ENCODE peak calls at places on chromosomes 13 and 19, in nine cellular contexts. X is OCI-LY7, I is Peyer's patch, O is tibial nerve, R is uterus, V is right atrium auricular region, E is psoas muscle, S is colonic mucosa, K is left ventricle myocardium inferior. Y is an unnamed sample.

GRCh38 chr13:48112896-48113525 is 18.1 kb upstream of the MED4 start:
- DNase-seq in X (no peak), I (no peak), O (no peak), R (no peak), V (no peak), E (no peak), S (no peak), K (no peak), Y (no peak)

GRCh38 chr19:18194554-18195238 is 1.7 kb downstream of the MPV17L2 start:
- DNase-seq in X (peak; percentile 66), I (peak; percentile 58), O (no peak), R (peak; percentile 74), V (no peak), E (peak; percentile 66), S (peak; percentile 41), K (no peak), Y (peak; percentile 23)

GRCh38 chr19:13544423-13544822 is 38.1 kb upstream of the CACNA1A start:
- DNase-seq in X (no peak), I (no peak), O (no peak), R (no peak), V (no peak), E (no peak), S (no peak), K (no peak), Y (no peak)

GRCh38 chr13:112185466-112185865 is 118.5 kb downstream of the SOX1 start:
- DNase-seq in X (no peak), I (no peak), O (no peak), R (no peak), V (no peak), E (no peak), S (no peak), K (no peak), Y (no peak)

GRCh38 chr13:99033814-99034213 is 56.0 kb upstream of the DOCK9 start:
- DNase-seq in X (peak; percentile 37), I (no peak), O (no peak), R (no peak), V (no peak), E (no peak), S (no peak), K (no peak), Y (no peak)

GRCh38 chr13:62512194-62513141 is 1096.8 kb upstream of the PCDH20 start:
- DNase-seq in X (peak; percentile 70), I (no peak), O (no peak), R (no peak), V (no peak), E (no peak), S (peak; percentile 18), K (no peak), Y (no peak)

GRCh38 chr13:42396501-42396900 is 124.5 kb downstream of the AKAP11 start:
- DNase-seq in X (no peak), I (peak; percentile 65), O (no peak), R (no peak), V (no peak), E (no peak), S (no peak), K (no peak), Y (no peak)

GRCh38 chr13:56039992-56040391 is 1100.7 kb upstream of the PRR20A start:
- DNase-seq in X (no peak), I (no peak), O (no peak), R (no peak), V (no peak), E (no peak), S (no peak), K (no peak), Y (no peak)

GRCh38 chr19:10583021-10583776 is 3.9 kb downstream of the AP1M2 start:
- DNase-seq in X (no peak), I (no peak), O (no peak), R (no peak), V (no peak), E (no peak), S (no peak), K (no peak), Y (no peak)

GRCh38 chr19:35943542-35944301 is 7.5 kb downstream of the LRFN3 start:
- DNase-seq in X (no peak), I (no peak), O (no peak), R (no peak), V (no peak), E (peak; percentile 1), S (no peak), K (no peak), Y (no peak)

GRCh38 chr19:55643003-55643732 is at the start of gene ZNF581:
- DNase-seq in X (peak; percentile 88), I (peak; percentile 77), O (peak; percentile 66), R (peak; percentile 76), V (peak; percentile 84), E (peak; percentile 83), S (peak; percentile 80), K (peak; percentile 81), Y (peak; percentile 74)

GRCh38 chr13:50379584-50379983 is 364.3 kb downstream of the KCNRG start:
- DNase-seq in X (no peak), I (no peak), O (no peak), R (no peak), V (no peak), E (no peak), S (no peak), K (no peak), Y (no peak)

GRCh38 chr19:44570984-44571684 is 41.7 kb upstream of the CEACAM20 start:
- DNase-seq in X (peak; percentile 72), I (peak; percentile 28), O (peak; percentile 89), R (no peak), V (peak; percentile 71), E (no peak), S (peak; percentile 86), K (no peak), Y (no peak)

GRCh38 chr13:99301913-99302636 is 5.1 kb downstream of the GPR183 start:
- DNase-seq in X (no peak), I (peak; percentile 68), O (no peak), R (no peak), V (no peak), E (no peak), S (no peak), K (no peak), Y (no peak)

GRCh38 chr13:47611664-47612288 is 389.3 kb downstream of the SUCLA2 start:
- DNase-seq in X (no peak), I (no peak), O (no peak), R (no peak), V (no peak), E (no peak), S (no peak), K (no peak), Y (no peak)

GRCh38 chr13:111912991-111913781 is 153.8 kb upstream of the SOX1 start:
- DNase-seq in X (no peak), I (peak; percentile 8), O (no peak), R (no peak), V (peak; percentile 52), E (no peak), S (peak; percentile 4), K (no peak), Y (no peak)

GRCh38 chr19:6070179-6071102 is 39.9 kb downstream of the RFX2 start:
- DNase-seq in X (peak; percentile 3), I (no peak), O (no peak), R (no peak), V (peak; percentile 44), E (no peak), S (peak; percentile 10), K (no peak), Y (no peak)
- H3K27ac ChIP-seq in X (no peak overlapping the region), I (no peak overlapping the region), O (peak overlapping the region; percentile 80), R (peak overlapping the region; percentile 70), V (peak overlapping the region; percentile 12), E (no peak overlapping the region), S (no peak overlapping the region), K (peak overlapping the region; percentile 22), Y (no peak overlapping the region)

GRCh38 chr13:81872581-81872980 is 1531.7 kb upstream of the SPRY2 start:
- DNase-seq in X (no peak), I (no peak), O (no peak), R (no peak), V (no peak), E (no peak), S (no peak), K (no peak), Y (no peak)
- TF ChIP-seq CTCF in X (peak; percentile 47), I (no peak), O (no peak), R (no peak), V (no peak), E (no peak), S (no peak), K (no peak), Y (no peak)

GRCh38 chr19:39831679-39832078 is 2.3 kb downstream of the DYRK1B start:
- DNase-seq in X (no peak), I (no peak), O (no peak), R (no peak), V (no peak), E (no peak), S (no peak), K (no peak), Y (no peak)

GRCh38 chr19:39830847-39831246 is 3.1 kb downstream of the DYRK1B start:
- DNase-seq in X (no peak), I (no peak), O (no peak), R (no peak), V (no peak), E (no peak), S (no peak), K (no peak), Y (no peak)

GRCh38 chr19:39833464-39834286 is at the start of gene DYRK1B:
- DNase-seq in X (peak; percentile 97), I (peak; percentile 98), O (peak; percentile 97), R (peak; percentile 96), V (peak; percentile 98), E (peak; percentile 99), S (peak; percentile 97), K (peak; percentile 98), Y (peak; percentile 97)

GRCh38 chr19:39833160-39833463 is 850 bp downstream of the DYRK1B start:
- DNase-seq in X (no peak), I (no peak), O (no peak), R (no peak), V (no peak), E (no peak), S (no peak), K (no peak), Y (no peak)

DNA sequence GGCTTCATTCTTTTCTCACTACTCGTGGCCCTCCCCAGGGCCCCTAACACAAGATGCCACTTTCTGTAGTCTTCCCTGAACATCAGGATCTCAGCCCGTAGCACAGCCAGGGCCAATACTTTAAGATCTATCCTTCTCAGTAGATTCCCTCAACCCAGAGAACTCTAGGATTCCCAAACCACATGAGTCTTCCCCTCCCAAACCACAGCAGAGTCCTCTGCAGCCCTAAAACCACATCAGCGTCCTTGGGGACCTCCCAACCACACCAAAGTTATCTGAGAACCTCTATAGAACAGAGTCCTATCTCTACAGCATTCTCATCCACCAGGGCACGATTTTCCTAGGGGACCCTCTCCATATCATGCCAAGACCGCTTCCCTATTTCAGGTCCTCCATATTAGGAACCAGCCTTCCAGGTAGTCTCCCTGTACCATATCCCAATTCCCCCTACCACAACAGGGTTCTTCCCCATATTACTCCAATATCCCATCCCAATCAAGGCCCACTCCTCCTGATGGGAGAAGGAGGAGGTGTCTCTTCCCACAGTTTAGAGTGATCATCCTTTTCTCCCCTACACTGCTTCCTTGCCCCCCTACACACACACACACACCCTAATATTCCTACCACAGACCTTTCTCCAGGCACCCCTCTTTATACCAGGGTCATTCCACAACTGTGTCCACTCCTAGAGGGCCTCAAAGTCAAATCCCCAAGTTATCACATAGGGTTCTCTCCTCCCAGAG is 1.4 kb downstream of the DYRK1B start:
- DNase-seq in X (no peak), I (no peak), O (no peak), R (no peak), V (no peak), E (no peak), S (no peak), K (no peak), Y (no peak)
- H3K27ac ChIP-seq in X (no peak overlapping the region), I (peak overlapping the region; percentile 85), O (peak overlapping the region; percentile 98), R (peak overlapping the region; percentile 89), V (peak overlapping the region; percentile 94), E (peak overlapping the region; percentile 88), S (peak overlapping the region; percentile 82), K (peak overlapping the region; percentile 90), Y (peak overlapping the region; percentile 96)

GRCh38 chr19:52535831-52536800 is 8.6 kb downstream of the ZNF808 start:
- DNase-seq in X (peak; percentile 92), I (peak; percentile 94), O (peak; percentile 79), R (peak; percentile 87), V (peak; percentile 79), E (peak; percentile 93), S (peak; percentile 72), K (peak; percentile 94), Y (peak; percentile 91)
- TF ChIP-seq CTCF in X (no peak), I (no peak), O (no peak), R (no peak), V (peak; percentile 29), E (no peak), S (peak; percentile 8), K (peak; percentile 50), Y (no peak)

Y was measured in CD4-positive, alpha-beta T cell.